ENCODE peak calls at places on chromosomes 3 and 15, in five cellular contexts. C, H, E, I and L are unnamed samples. For H3K27me3, the result is how much of the 10 kb centered on the place peaks cover.

GRCh38 chr3:25854214-25854613 is 64.3 kb downstream of the OXSM start:
- ATAC-seq in C (peak), H (no peak), E (no peak), I (no peak), L (no peak)

GRCh38 chr15:66685638-66686150 is 16.3 kb upstream of the SMAD6 start:
- ATAC-seq in C (no peak), H (no peak), E (no peak), I (no peak), L (no peak)

GRCh38 chr3:61864886-61865285 is 303.5 kb downstream of the PTPRG start:
- ATAC-seq in C (no peak), H (no peak), E (peak), I (no peak), L (no peak)

GRCh38 chr15:79682851-79683288 is 213.9 kb downstream of the MTHFS start:
- ATAC-seq in C (peak), H (no peak), E (no peak), I (no peak), L (no peak)

GRCh38 chr3:197222816-197223419 is 75.5 kb downstream of the DLG1 start:
- ATAC-seq in C (no peak), H (no peak), E (peak), I (no peak), L (no peak)

GRCh38 chr3:134337071-134337482 is 37.2 kb downstream of the AMOTL2 start:
- ATAC-seq in C (peak), H (no peak), E (no peak), I (no peak), L (no peak)

GRCh38 chr15:89672221-89673161 is 6.7 kb downstream of the PLIN1 start:
- ATAC-seq in C (no peak), H (no peak), E (no peak), I (no peak), L (peak)

GRCh38 chr15:48581221-48581620 is 64.3 kb downstream of the FBN1 start:
- ATAC-seq in C (no peak), H (no peak), E (no peak), I (no peak), L (no peak)

GRCh38 chr3:126340081-126340511 is 17.1 kb downstream of the KLF15 start:
- ATAC-seq in C (no peak), H (no peak), E (peak), I (no peak), L (peak)

GRCh38 chr3:72412557-72412956 is 435.7 kb downstream of the SHQ1 start:
- ATAC-seq in C (no peak), H (no peak), E (no peak), I (no peak), L (no peak)

GRCh38 chr3:52140792-52141191 is 13.4 kb downstream of the POC1A start:
- ATAC-seq in C (no peak), H (no peak), E (peak), I (no peak), L (no peak)

GRCh38 chr3:64848822-64849221 is 161.0 kb upstream of the ADAMTS9 start:
- ATAC-seq in C (no peak), H (no peak), E (peak), I (no peak), L (peak)

GRCh38 chr3:31793040-31793439 is 188.0 kb downstream of the OSBPL10 start:
- ATAC-seq in C (no peak), H (no peak), E (no peak), I (no peak), L (no peak)

GRCh38 chr15:56759450-56759845 is 26.1 kb upstream of the ZNF280D start:
- ATAC-seq in C (no peak), H (no peak), E (peak), I (no peak), L (no peak)

GRCh38 chr3:51379301-51379700 is 5.8 kb upstream of the MANF start:
- ATAC-seq in C (no peak), H (peak), E (no peak), I (peak), L (no peak)

GRCh38 chr15:64706011-64706911 is 69.1 kb downstream of the RBPMS2 start:
- ATAC-seq in C (no peak), H (no peak), E (no peak), I (no peak), L (no peak)

GRCh38 chr3:179473565-179473964 is 22.3 kb upstream of the GNB4 start:
- ATAC-seq in C (peak), H (no peak), E (no peak), I (no peak), L (peak)

GRCh38 chr3:114393367-114394072 is 99.7 kb downstream of the TIGIT start:
- ATAC-seq in C (no peak), H (no peak), E (peak), I (no peak), L (peak)

GRCh38 chr15:71883447-71883846 is 73.1 kb downstream of the NR2E3 start:
- ATAC-seq in C (no peak), H (no peak), E (no peak), I (no peak), L (no peak)

GRCh38 chr3:195522254-195523023 is 20.7 kb downstream of the PPP1R2 start:
- ATAC-seq in C (no peak), H (peak), E (no peak), I (peak), L (no peak)

GRCh38 chr15:85785887-85786777 is 8.6 kb downstream of the KLHL25 start:
- ATAC-seq in C (no peak), H (peak), E (peak), I (no peak), L (no peak)

GRCh38 chr3:34646911-34647465 is 848.6 kb downstream of the PDCD6IP start:
- ATAC-seq in C (no peak), H (no peak), E (no peak), I (no peak), L (no peak)

GRCh38 chr3:52401021-52401420 is 43.9 kb downstream of the SEMA3G start:
- ATAC-seq in C (no peak), H (no peak), E (no peak), I (no peak), L (no peak)

GRCh38 chr3:74643636-74644035 is 29.2 kb upstream of the CNTN3 start:
- ATAC-seq in C (no peak), H (no peak), E (peak), I (no peak), L (peak)

GRCh38 chr3:61530355-61530754 is 31.0 kb upstream of the PTPRG start:
- ATAC-seq in C (no peak), H (peak), E (no peak), I (no peak), L (no peak)

GRCh38 chr3:122536634-122537033 is 21.9 kb upstream of the KPNA1 start:
- ATAC-seq in C (no peak), H (no peak), E (no peak), I (no peak), L (no peak)

GRCh38 chr3:138560501-138560900 is 33.6 kb downstream of the CEP70 start:
- ATAC-seq in C (no peak), H (no peak), E (no peak), I (no peak), L (no peak)

GRCh38 chr3:188241072-188241471 is 87.1 kb downstream of the LPP start:
- ATAC-seq in C (no peak), H (no peak), E (peak), I (no peak), L (peak)

GRCh38 chr3:40878464-40878905 is 320.8 kb upstream of the CTNNB1 start:
- ATAC-seq in C (no peak), H (no peak), E (no peak), I (no peak), L (no peak)

GRCh38 chr3:23096041-23096440 is 107.1 kb upstream of the UBE2E2 start:
- ATAC-seq in C (no peak), H (no peak), E (no peak), I (no peak), L (no peak)

GRCh38 chr15:67504061-67504460 is 16.9 kb upstream of the C15orf61 start:
- ATAC-seq in C (no peak), H (no peak), E (no peak), I (no peak), L (no peak)

GRCh38 chr3:32104492-32104891 is 1.9 kb upstream of the GPD1L start:
- ATAC-seq in C (no peak), H (no peak), E (no peak), I (no peak), L (no peak)

GRCh38 chr15:58669108-58669507 is 80.4 kb downstream of the ADAM10 start:
- ATAC-seq in C (no peak), H (no peak), E (no peak), I (no peak), L (no peak)

GRCh38 chr3:131582438-131582837 is 79.7 kb upstream of the MRPL3 start:
- ATAC-seq in C (no peak), H (no peak), E (no peak), I (no peak), L (no peak)

GRCh38 chr15:25803036-25803435 is 60.1 kb downstream of the ATP10A start:
- ATAC-seq in C (no peak), H (no peak), E (no peak), I (no peak), L (no peak)

GRCh38 chr3:62056603-62057002 is 316.7 kb downstream of the FEZF2 start:
- ATAC-seq in C (no peak), H (no peak), E (peak), I (no peak), L (no peak)

GRCh38 chr3:99638244-99638948 is at the start of gene COL8A1:
- ATAC-seq in C (peak), H (no peak), E (peak), I (no peak), L (peak)

DNA sequence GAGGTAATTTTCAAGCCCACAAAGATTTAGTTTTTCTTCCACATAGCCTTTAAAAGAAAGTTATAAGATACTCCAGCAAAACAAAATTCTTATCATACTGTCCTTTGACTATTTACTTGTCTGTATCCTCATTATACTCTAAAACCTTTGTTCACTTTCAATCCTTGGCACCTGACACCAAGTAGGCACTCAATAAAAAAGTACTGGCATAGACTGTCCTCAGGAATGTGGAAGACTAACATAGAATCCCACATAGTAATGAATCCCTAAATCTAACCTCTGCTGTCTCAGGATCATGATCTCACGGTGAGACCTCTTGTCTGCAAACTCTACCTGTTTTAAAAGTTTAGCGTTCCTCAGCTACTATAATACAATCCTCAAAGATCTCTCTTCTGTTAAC is 21.6 kb downstream of the PHC3 start:
- ATAC-seq in C (no peak), H (no peak), E (no peak), I (no peak), L (no peak)
- H3K27me3 ChIP-seq in C (under half), H (under half), E (under half), I (under half), L (under half)

GRCh38 chr3:181700168-181701087 is 11.3 kb upstream of the SOX2 start:
- ATAC-seq in C (peak), H (peak), E (peak), I (peak), L (no peak)

GRCh38 chr3:181699171-181699903 is 12.4 kb upstream of the SOX2 start:
- ATAC-seq in C (no peak), H (no peak), E (no peak), I (no peak), L (no peak)

GRCh38 chr3:181695661-181696491 is 15.8 kb upstream of the SOX2 start:
- ATAC-seq in C (no peak), H (no peak), E (peak), I (no peak), L (peak)

GRCh38 chr3:181696641-181697230 is 15.0 kb upstream of the SOX2 start:
- ATAC-seq in C (no peak), H (no peak), E (no peak), I (no peak), L (no peak)

GRCh38 chr3:181698263-181698944 is 13.3 kb upstream of the SOX2 start:
- ATAC-seq in C (no peak), H (peak), E (no peak), I (no peak), L (no peak)
- H3K27me3 ChIP-seq in C (under half), H (under half), E (half or more), I (half or more), L (half or more)

DNA sequence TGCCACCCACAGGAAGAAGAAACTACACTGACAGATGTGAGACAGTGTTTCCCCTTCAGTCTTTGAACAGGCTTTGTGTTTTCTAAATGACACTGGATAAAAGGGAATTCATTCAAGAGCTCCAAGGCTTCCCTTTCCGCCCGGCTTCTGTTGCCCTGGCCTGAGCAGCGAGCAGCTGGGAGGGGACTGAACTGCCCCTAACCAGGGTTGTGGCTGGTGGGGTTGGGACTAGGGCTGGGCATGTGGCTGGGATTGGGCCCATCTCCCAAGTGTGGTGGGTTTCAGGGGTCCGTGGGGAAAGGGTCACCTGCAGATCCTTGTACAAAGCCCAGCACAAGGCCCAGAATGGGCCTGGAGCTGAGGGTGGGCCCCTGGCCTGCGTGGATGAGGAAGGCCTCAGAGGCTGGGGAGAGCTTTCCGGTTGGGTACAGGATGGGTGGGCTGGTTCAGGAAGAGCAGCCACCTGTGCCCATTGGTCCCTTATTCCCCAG is 10.4 kb downstream of the VILL start:
- ATAC-seq in C (no peak), H (no peak), E (no peak), I (no peak), L (no peak)
- H3K27me3 ChIP-seq in C (under half), H (under half), E (under half), I (under half), L (under half)

GRCh38 chr15:77696006-77696631 is 63.4 kb upstream of the LINGO1 start:
- ATAC-seq in C (no peak), H (no peak), E (no peak), I (no peak), L (no peak)
- H3K27me3 ChIP-seq in C (under half), H (under half), E (half or more), I (under half), L (half or more)

GRCh38 chr3:194140520-194141414 is 4.8 kb downstream of the HES1 start:
- ATAC-seq in C (peak), H (peak), E (no peak), I (no peak), L (no peak)
- H3K27me3 ChIP-seq in C (under half), H (under half), E (under half), I (under half), L (under half)

DNA sequence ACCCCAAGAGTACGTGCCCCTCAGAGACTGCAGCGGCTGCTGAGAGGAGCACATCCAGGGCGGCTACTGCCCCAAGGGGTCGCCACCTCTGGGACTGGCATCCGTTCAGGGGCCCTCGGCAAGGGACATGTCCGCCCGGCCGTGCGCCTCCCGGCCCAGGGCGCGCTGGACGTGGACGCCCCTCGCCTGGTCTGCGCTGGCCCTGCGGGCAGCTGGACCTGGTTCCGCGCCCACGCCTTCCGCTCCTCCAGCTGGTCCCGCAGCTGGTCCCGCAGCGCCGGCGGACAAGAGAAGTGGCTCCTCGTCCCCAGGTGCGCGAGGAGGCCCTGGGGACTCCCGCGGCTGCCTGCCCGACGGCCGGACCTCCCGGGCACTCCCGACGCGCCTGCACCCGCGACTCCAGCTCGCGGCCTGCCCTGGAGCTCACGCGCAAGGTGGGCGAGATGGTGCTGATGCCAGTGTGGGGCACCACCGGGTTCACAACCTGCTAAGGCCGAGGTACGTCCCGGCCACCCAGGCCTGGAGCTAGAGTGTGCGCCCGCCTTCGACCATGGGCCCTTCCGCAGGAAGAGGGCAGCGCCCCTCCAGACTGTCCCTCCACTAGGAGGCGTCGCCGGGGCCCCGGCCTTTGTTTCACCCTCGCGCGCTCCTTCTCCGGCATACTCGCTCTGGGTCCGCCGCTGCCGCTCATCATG is 14.4 kb upstream of the GP9 start:
- ATAC-seq in C (no peak), H (no peak), E (no peak), I (peak), L (peak)
- H3K27me3 ChIP-seq in C (under half), H (under half), E (under half), I (under half), L (under half)

GRCh38 chr3:82274897-82275296 is 513.5 kb upstream of the GBE1 start:
- ATAC-seq in C (no peak), H (no peak), E (no peak), I (no peak), L (no peak)

GRCh38 chr3:82281205-82281604 is 519.8 kb upstream of the GBE1 start:
- ATAC-seq in C (no peak), H (no peak), E (no peak), I (no peak), L (no peak)

GRCh38 chr3:82276992-82277391 is 515.5 kb upstream of the GBE1 start:
- ATAC-seq in C (no peak), H (no peak), E (no peak), I (no peak), L (no peak)
- H3K27me3 ChIP-seq in C (under half), H (under half), E (under half), I (under half), L (under half)

GRCh38 chr3:197891-198491 is 1.4 kb downstream of the CHL1 start:
- ATAC-seq in C (no peak), H (no peak), E (peak), I (no peak), L (no peak)
- H3K27me3 ChIP-seq in C (under half), H (under half), E (under half), I (under half), L (half or more)

DNA sequence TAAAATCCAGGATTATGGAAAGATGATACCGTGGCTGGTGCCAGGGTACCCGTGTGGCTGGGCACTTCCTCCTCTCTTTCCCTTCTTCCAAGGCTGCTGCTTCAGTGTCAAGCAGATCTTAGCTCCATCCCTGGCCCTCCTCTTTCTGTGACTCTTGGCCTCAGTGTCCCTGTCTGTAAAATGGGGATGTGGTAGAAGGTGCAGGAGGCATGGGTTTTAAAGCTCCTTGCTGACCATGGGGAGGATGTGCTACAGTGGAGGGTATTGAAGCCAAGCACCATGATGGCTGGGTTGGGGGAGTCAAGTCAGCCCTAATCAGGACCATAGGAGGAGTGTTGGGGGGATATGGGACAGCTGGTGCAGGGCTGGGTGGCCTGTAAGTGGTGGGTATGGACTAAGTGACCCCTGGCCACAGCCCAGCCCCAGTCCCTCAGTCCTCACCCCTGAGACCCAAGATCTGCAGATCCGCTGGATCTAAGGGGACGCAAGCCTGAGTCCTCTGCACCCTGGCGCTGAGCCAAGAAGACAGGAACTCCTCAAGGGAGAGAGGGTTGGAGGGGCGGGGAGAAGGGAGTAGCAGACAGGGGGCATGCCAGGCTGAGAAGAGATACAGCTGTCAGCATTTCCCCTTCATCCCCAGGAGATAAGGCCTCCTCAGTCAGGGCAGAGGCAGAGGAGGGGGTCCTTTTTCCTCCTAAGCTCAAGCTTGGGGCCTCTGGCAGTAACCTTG is 12.0 kb downstream of the PTH1R start:
- ATAC-seq in C (no peak), H (peak), E (no peak), I (no peak), L (no peak)
- H3K27me3 ChIP-seq in C (under half), H (under half), E (under half), I (under half), L (under half)